ENCODE peak calls at places on chromosomes 13 and 19, in eight cellular contexts. H, I, X, N, U, Z, T and Y are unnamed samples. For H3K27me3, the result is how much of the 10 kb centered on the place peaks cover.

GRCh38 chr19:36916991-36917390 is 859 bp downstream of the ZNF568 start:
- DNase-seq in H (no peak), I (no peak), X (peak), N (peak), U (no peak), Z (no peak), T (no peak), Y (no peak)

GRCh38 chr13:44303681-44304432 is 69.8 kb upstream of the SERP2 start:
- DNase-seq in H (no peak), I (peak), X (no peak), N (no peak), U (no peak), Z (no peak), T (peak), Y (no peak)

GRCh38 chr19:58555920-58556632 is 1.2 kb upstream of the CHMP2A start:
- DNase-seq in H (no peak), I (peak), X (no peak), N (no peak), U (peak), Z (no peak), T (no peak), Y (no peak)

GRCh38 chr13:80048030-80048429 is 292.9 kb downstream of the SPRY2 start:
- DNase-seq in H (no peak), I (no peak), X (no peak), N (no peak), U (no peak), Z (no peak), T (no peak), Y (no peak)

GRCh38 chr13:102905905-102906304 is 60.1 kb downstream of the ERCC5 start:
- DNase-seq in H (no peak), I (no peak), X (no peak), N (no peak), U (no peak), Z (no peak), T (no peak), Y (no peak)

GRCh38 chr13:26370495-26370990 is 116.6 kb downstream of the CDK8 start:
- DNase-seq in H (no peak), I (no peak), X (no peak), N (peak), U (no peak), Z (no peak), T (no peak), Y (no peak)

GRCh38 chr13:107185889-107186288 is 618.0 kb upstream of the ARGLU1 start:
- DNase-seq in H (no peak), I (no peak), X (no peak), N (peak), U (no peak), Z (no peak), T (no peak), Y (no peak)

GRCh38 chr13:60329221-60329983 is 67.6 kb upstream of the TDRD3 start:
- DNase-seq in H (no peak), I (no peak), X (peak), N (peak), U (peak), Z (no peak), T (no peak), Y (no peak)

GRCh38 chr13:90800082-90800746 is 547.3 kb upstream of the MIR17HG start:
- DNase-seq in H (no peak), I (peak), X (no peak), N (peak), U (peak), Z (peak), T (peak), Y (no peak)

GRCh38 chr13:30154931-30155330 is 152.4 kb downstream of the KATNAL1 start:
- DNase-seq in H (peak), I (no peak), X (no peak), N (no peak), U (no peak), Z (no peak), T (no peak), Y (no peak)

GRCh38 chr19:34308381-34309367 is 54.3 kb downstream of the GARRE1 start:
- DNase-seq in H (no peak), I (no peak), X (no peak), N (no peak), U (no peak), Z (no peak), T (no peak), Y (no peak)

GRCh38 chr19:34309368-34310138 is 55.2 kb downstream of the GARRE1 start:
- DNase-seq in H (no peak), I (no peak), X (no peak), N (no peak), U (no peak), Z (no peak), T (no peak), Y (no peak)

GRCh38 chr19:34306824-34307223 is 52.5 kb downstream of the GARRE1 start:
- DNase-seq in H (no peak), I (no peak), X (no peak), N (no peak), U (no peak), Z (no peak), T (no peak), Y (no peak)

GRCh38 chr19:34313188-34313587 is 51.8 kb upstream of the GPI start:
- DNase-seq in H (peak), I (no peak), X (no peak), N (peak), U (peak), Z (no peak), T (peak), Y (no peak)

GRCh38 chr19:34310494-34310981 is 54.5 kb upstream of the GPI start:
- DNase-seq in H (no peak), I (no peak), X (no peak), N (no peak), U (peak), Z (no peak), T (no peak), Y (no peak)
- H3K4me3 ChIP-seq in H (no peak), I (no peak), X (no peak), N (no peak), U (no peak), Z (no peak), T (no peak), Y (no peak)

DNA sequence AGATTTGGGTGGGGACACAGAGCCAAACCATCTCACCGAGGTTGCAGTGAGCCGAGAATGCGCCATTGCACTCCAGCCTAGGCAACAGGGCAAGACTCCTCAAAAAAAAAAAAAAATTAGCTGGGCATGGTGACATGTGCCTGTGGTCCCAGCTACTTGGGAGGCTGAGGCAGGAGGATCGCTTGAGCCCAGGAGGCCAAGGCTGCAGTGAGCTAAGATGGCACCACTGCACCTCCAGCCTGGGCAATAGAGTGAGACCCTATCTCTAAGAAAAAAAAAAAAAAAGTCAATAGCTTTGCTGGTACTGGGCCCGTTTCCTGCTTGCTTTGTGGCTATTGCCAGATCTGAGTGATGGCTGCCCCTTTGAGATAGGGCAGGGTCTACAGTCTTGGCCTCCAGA is 13.1 kb downstream of the ACP7 start:
- DNase-seq in H (no peak), I (no peak), X (no peak), N (no peak), U (no peak), Z (no peak), T (no peak), Y (no peak)
- H3K27me3 ChIP-seq in H (under half), I (under half), X (under half), N (under half), U (under half), Z (under half), T (under half), Y (under half)

GRCh38 chr19:48568345-48568886 is 16.4 kb downstream of the SULT2B1 start:
- DNase-seq in H (peak), I (peak), X (peak), N (peak), U (peak), Z (peak), T (peak), Y (no peak)
- H3K27ac ChIP-seq in H (no peak), I (peak), X (no peak), N (peak), U (no peak), Z (no peak), T (peak), Y (no peak)

DNA sequence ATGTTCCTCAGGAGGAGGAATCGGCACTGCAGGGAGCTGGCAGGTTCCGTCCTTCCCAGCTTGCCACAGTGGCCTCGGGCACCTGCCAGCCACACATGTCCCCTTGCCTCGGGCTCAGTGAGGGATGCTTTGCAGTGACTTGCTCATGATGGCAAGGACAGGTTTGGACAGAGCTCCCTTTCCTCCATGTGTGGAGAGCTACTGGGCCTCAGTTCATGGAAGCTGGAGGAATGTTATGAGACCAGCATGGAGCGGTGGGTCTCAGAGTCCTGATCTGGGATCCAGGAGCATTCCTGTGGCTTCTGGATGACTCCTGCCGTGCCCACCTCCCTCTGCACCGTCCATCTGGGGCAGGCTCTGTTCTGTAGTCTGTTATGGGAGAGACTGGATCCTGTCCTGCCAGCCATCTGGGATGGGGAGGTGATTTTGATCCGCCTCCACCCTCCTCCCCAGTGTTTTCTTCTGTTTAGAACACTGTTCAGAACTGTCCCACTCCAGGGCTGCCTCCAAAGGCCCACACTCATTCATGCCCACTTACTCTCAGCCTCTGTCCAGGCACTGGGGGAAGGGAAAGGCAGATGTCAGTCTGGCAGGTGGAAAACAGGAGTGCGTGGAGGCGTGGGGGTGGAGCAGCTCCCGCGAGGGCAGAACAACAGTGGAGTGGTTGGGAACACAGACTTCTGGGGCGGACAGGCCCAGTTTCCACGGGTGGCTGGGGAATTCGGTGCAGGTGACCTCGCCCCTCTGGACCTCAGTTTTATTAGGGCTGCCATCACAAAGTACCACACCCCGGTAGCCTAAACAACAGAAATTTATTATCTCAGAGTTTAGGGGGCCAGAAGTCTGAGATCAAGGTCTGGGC is 59.4 kb downstream of the SIPA1L3 start:
- DNase-seq in H (peak), I (peak), X (no peak), N (no peak), U (no peak), Z (no peak), T (no peak), Y (no peak)
- H3K4me3 ChIP-seq in H (no peak), I (no peak), X (no peak), N (no peak), U (no peak), Z (no peak), T (no peak), Y (no peak)

GRCh38 chr19:15291666-15292065 is 40.7 kb downstream of the BRD4 start:
- DNase-seq in H (no peak), I (no peak), X (no peak), N (no peak), U (no peak), Z (no peak), T (no peak), Y (no peak)

GRCh38 chr19:15288146-15288963 is 44.0 kb downstream of the BRD4 start:
- DNase-seq in H (no peak), I (peak), X (peak), N (no peak), U (no peak), Z (peak), T (no peak), Y (no peak)

GRCh38 chr19:15291089-15291488 is 41.2 kb downstream of the BRD4 start:
- DNase-seq in H (peak), I (no peak), X (no peak), N (no peak), U (no peak), Z (no peak), T (no peak), Y (no peak)

GRCh38 chr19:15289673-15290072 is 42.7 kb downstream of the BRD4 start:
- DNase-seq in H (peak), I (no peak), X (no peak), N (no peak), U (no peak), Z (no peak), T (no peak), Y (no peak)

DNA sequence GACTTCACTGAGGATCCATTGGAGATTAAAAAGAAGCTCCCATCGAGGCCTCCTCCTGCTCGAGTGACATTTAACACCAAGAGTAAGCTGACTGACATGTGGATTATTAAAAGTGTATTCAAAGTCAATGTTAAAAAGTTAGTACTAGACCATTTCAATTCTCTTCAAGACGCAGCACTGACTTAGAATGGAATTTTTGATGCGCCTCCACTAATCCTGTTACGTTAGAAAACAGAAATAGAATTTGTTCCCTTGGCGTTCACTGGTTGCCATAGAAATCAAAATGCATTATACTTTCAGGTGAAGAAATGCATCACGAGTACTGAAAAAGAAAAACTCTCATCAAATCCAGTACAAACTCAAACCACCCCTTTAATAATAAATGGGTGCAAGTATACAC is 42.2 kb downstream of the BRD4 start:
- DNase-seq in H (no peak), I (no peak), X (no peak), N (no peak), U (no peak), Z (no peak), T (no peak), Y (no peak)
- H3K27me3 ChIP-seq in H (under half), I (under half), X (under half), N (under half), U (under half), Z (under half), T (under half), Y (under half)